ENCODE peak calls at places on chromosomes 1 and 21, in eight cellular contexts. D, Y, V, B, T, R, Z and X are unnamed samples.

GRCh38 chr1:170932236-170932635 is 3.1 kb upstream of the MROH9 start:
- DNase-seq in Y (peak), B (no peak), Z (no peak), V (no peak), T (no peak), D (no peak), R (no peak), X (peak)

GRCh38 chr1:209926045-209926444 is 12.0 kb upstream of the SYT14 start:
- DNase-seq in Y (no peak), R (no peak), D (no peak), T (no peak), Z (no peak), B (no peak), V (no peak), X (no peak)

GRCh38 chr1:39955547-39956539 is 898 bp downstream of the MFSD2A start:
- DNase-seq in V (peak), Y (peak), R (no peak), T (peak), B (peak), Z (peak), D (peak), X (peak)

GRCh38 chr1:41535236-41535720 is 50.8 kb upstream of the EDN2 start:
- DNase-seq in V (no peak), Z (no peak), B (no peak), Y (no peak), D (no peak), T (no peak), R (peak), X (no peak)

GRCh38 chr1:190328361-190328760 is 149.3 kb downstream of the BRINP3 start:
- DNase-seq in D (no peak), V (no peak), B (no peak), T (no peak), Y (no peak), R (no peak), Z (no peak), X (no peak)

GRCh38 chr1:201080135-201080534 is 32.1 kb downstream of the CACNA1S start:
- DNase-seq in R (no peak), B (no peak), Z (no peak), D (no peak), V (no peak), T (no peak), Y (no peak), X (no peak)

GRCh38 chr1:167784876-167785550 is 63.2 kb downstream of the MPZL1 start:
- DNase-seq in T (no peak), D (no peak), V (no peak), Z (no peak), Y (no peak), R (no peak), B (no peak), X (no peak)

GRCh38 chr1:117188268-117189108 is 22.2 kb downstream of the VTCN1 start:
- DNase-seq in B (no peak), R (no peak), Y (no peak), Z (no peak), V (no peak), D (no peak), T (no peak), X (no peak)

GRCh38 chr1:211842518-211842917 is 12.0 kb upstream of the LPGAT1 start:
- DNase-seq in V (no peak), B (no peak), Z (no peak), R (no peak), D (no peak), T (no peak), Y (no peak), X (no peak)

GRCh38 chr1:172980456-172980855 is 70.3 kb downstream of the TNFSF18 start:
- DNase-seq in V (no peak), B (no peak), Y (no peak), T (no peak), Z (no peak), R (no peak), D (no peak), X (no peak)

GRCh38 chr1:24416666-24417391 is 1.2 kb downstream of the NIPAL3 start:
- DNase-seq in R (no peak), T (peak), B (no peak), Y (peak), D (no peak), Z (no peak), V (no peak), X (peak)

GRCh38 chr21:17930102-17930501 is 110.9 kb upstream of the C21orf91 start:
- DNase-seq in T (no peak), Y (no peak), R (no peak), D (no peak), Z (no peak), B (no peak), V (no peak), X (no peak)

GRCh38 chr1:24955161-24955560 is 25.1 kb upstream of the RUNX3 start:
- DNase-seq in Z (no peak), V (no peak), R (no peak), Y (no peak), T (peak), B (no peak), D (no peak), X (peak)

GRCh38 chr1:66758247-66758755 is 6.0 kb downstream of the DYNLT5 start:
- DNase-seq in Y (no peak), V (no peak), B (no peak), R (no peak), D (no peak), Z (no peak), T (peak), X (peak)

GRCh38 chr1:92784051-92784638 is 763 bp downstream of the EVI5 start:
- DNase-seq in V (no peak), B (no peak), T (peak), Y (peak), R (no peak), D (no peak), Z (no peak), X (peak)

GRCh38 chr1:18920931-18921330 is 18.6 kb upstream of the ALDH4A1 start:
- DNase-seq in Z (no peak), B (no peak), T (no peak), V (no peak), R (no peak), Y (no peak), D (no peak), X (no peak)

GRCh38 chr1:183806650-183807049 is 1.7 kb downstream of the RGL1 start:
- DNase-seq in V (no peak), T (no peak), D (no peak), R (no peak), B (no peak), Y (peak), Z (no peak), X (peak)

GRCh38 chr1:197862221-197862620 is 40.2 kb upstream of the C1orf53 start:
- DNase-seq in D (no peak), V (no peak), Z (no peak), Y (no peak), R (no peak), B (no peak), T (no peak), X (no peak)

GRCh38 chr1:159000627-159001026 is 9.1 kb upstream of the IFI16 start:
- DNase-seq in D (no peak), B (no peak), V (peak), Y (peak), T (no peak), R (peak), Z (peak), X (no peak)

GRCh38 chr1:91455334-91455733 is 45.3 kb upstream of the CDC7 start:
- DNase-seq in B (no peak), V (no peak), T (no peak), D (no peak), R (no peak), Y (no peak), Z (no peak), X (no peak)

GRCh38 chr1:169779970-169780369 is 14.7 kb downstream of the METTL18 start:
- DNase-seq in B (no peak), V (no peak), R (no peak), Z (no peak), T (no peak), D (no peak), Y (no peak), X (no peak)

GRCh38 chr1:36962991-36963390 is 71.3 kb downstream of the GRIK3 start:
- DNase-seq in V (no peak), T (no peak), D (no peak), Y (no peak), B (no peak), R (no peak), Z (no peak), X (no peak)
- TF ChIP-seq CTCF in V (no peak), T (no peak), D (no peak), Y (no peak), B (no peak), R (no peak), Z (no peak), X (no peak)

GRCh38 chr1:185813401-185813979 is 79.3 kb downstream of the HMCN1 start:
- DNase-seq in V (no peak), Z (no peak), T (peak), B (no peak), R (no peak), D (no peak), Y (peak), X (peak)
- TF ChIP-seq CTCF in V (peak), Z (no peak), T (peak), B (peak), R (peak), D (peak), Y (peak), X (peak)

DNA sequence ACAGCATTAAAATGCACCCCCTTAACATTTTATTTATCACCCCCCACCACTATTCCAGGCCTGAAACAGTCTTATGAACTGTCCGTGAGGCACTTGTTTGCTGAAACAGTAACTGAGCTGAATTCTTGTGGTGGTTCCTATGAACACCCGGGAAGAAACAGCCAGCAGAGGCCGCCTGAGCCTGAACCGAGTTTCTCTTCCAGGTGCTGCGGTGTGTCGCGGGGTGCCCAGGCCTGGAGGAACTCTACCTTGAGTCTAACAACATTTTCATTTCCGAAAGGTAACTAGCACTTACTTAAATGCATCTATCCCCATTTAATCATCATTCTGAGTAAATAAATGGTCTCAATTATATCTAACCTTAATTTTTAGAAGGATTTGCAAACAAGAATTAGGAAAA is 66.8 kb downstream of the TBCE start:
- DNase-seq in T (no peak), B (no peak), R (no peak), V (no peak), Z (no peak), Y (peak), D (no peak), X (no peak)
- TF ChIP-seq CTCF in T (no peak), B (no peak), R (no peak), V (no peak), Z (no peak), Y (peak), D (no peak), X (no peak)

DNA sequence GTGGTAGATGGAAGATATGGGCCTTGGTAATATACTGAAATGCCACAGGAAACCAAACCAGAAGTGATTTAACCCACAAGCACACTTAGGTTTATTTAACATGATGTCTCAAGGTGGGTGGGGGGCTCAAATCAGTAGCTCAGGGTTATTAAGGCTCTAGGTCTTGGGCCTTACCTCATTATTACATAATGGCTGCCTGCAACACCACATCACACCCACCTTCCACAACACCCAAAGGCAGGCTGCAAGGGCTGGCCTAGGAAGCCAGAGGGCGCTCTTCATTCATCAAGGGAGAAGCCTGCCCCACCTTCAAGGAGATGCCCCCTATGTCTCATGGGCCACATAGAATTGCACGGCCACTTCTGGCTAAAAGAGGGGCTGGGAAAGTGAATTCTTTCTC is 6.0 kb downstream of the TFF1 start:
- DNase-seq in V (no peak), Z (no peak), B (no peak), R (no peak), T (no peak), D (no peak), Y (peak), X (peak)
- TF ChIP-seq CTCF in V (no peak), Z (no peak), B (peak), R (no peak), T (no peak), D (no peak), Y (peak), X (no peak)

GRCh38 chr1:114219247-114219872 is 65.7 kb upstream of the SYT6 start:
- DNase-seq in Y (peak), Z (no peak), B (no peak), D (no peak), T (no peak), R (no peak), V (no peak), X (no peak)

GRCh38 chr1:114214016-114214415 is 60.3 kb upstream of the SYT6 start:
- DNase-seq in Y (no peak), R (no peak), V (no peak), D (no peak), T (no peak), Z (no peak), B (no peak), X (no peak)

GRCh38 chr1:114218397-114219237 is 64.9 kb upstream of the SYT6 start:
- DNase-seq in Z (no peak), R (no peak), D (no peak), T (no peak), B (no peak), V (no peak), Y (no peak), X (no peak)

GRCh38 chr1:114216431-114217173 is 62.9 kb upstream of the SYT6 start:
- DNase-seq in B (no peak), R (no peak), V (no peak), T (no peak), Z (no peak), Y (no peak), D (no peak), X (no peak)

GRCh38 chr1:114215426-114215825 is 61.8 kb upstream of the SYT6 start:
- DNase-seq in R (no peak), D (no peak), T (no peak), Y (no peak), B (no peak), Z (no peak), V (no peak), X (no peak)
- TF ChIP-seq CTCF in R (no peak), D (no peak), T (no peak), Y (no peak), B (no peak), Z (no peak), V (no peak), X (no peak)

GRCh38 chr1:162023547-162024501 is at the start of gene OLFML2B:
- DNase-seq in R (peak), D (peak), T (peak), Z (no peak), V (peak), B (peak), Y (peak), X (peak)

GRCh38 chr1:162021124-162021523 is 2.5 kb downstream of the OLFML2B start:
- DNase-seq in D (no peak), Z (no peak), B (no peak), V (no peak), R (no peak), T (no peak), Y (peak), X (no peak)

GRCh38 chr1:162020145-162020544 is 3.5 kb downstream of the OLFML2B start:
- DNase-seq in T (no peak), V (no peak), Y (no peak), R (no peak), B (no peak), Z (no peak), D (no peak), X (no peak)

GRCh38 chr1:162022626-162023025 is 1.0 kb downstream of the OLFML2B start:
- DNase-seq in R (no peak), T (no peak), B (no peak), Z (no peak), V (no peak), D (no peak), Y (no peak), X (no peak)

DNA sequence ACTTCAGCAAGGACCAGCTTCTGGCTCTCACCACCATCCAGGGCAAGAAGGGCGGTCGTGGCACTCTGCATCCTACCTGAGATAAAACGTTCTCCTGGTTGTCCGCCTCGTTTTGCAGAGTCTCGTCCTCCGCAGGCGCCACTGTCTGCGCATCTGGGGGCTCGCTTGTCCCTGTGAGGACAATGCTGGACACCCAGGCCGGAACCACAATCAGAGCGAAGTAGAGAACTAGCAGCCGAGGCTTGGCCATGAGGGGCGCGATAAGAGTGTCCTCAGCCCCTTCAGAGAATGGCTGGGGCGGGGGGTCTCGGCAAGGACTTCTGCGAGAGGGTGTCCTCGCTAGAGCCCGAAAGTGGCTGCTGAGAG is 505 bp downstream of the OLFML2B start:
- DNase-seq in V (no peak), B (no peak), Y (no peak), R (no peak), Z (no peak), T (no peak), D (no peak), X (no peak)
- TF ChIP-seq CTCF in V (no peak), B (no peak), Y (no peak), R (no peak), Z (no peak), T (no peak), D (no peak), X (no peak)

GRCh38 chr1:162756523-162756922 is 34.0 kb upstream of the HSD17B7 start:
- DNase-seq in V (no peak), D (no peak), B (no peak), R (no peak), Z (no peak), Y (no peak), T (no peak), X (no peak)
- TF ChIP-seq CTCF in V (no peak), D (no peak), B (no peak), R (peak), Z (no peak), Y (peak), T (no peak), X (no peak)

DNA sequence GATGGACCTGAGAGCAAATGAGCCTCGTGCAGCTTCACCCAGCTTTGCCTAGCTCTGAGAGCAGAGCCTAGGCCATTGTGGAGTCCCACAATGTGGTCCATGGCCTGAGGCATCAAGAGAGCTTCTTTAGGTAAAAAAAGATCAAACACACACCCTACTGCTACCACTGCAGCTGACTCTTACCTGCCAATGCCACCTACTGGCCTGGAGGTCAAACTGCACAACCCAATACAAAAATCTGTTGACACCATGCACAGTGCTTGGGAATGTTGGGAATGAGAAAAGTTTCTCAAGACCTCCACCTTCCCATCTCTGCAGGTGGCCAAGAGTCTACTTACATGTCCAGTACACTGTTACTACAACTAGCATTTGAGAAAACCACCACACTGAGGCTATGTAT is 60.6 kb downstream of the UCHL5 start:
- DNase-seq in V (no peak), B (no peak), Y (peak), Z (no peak), R (no peak), D (no peak), T (no peak), X (no peak)
- TF ChIP-seq CTCF in V (no peak), B (peak), Y (peak), Z (no peak), R (peak), D (no peak), T (no peak), X (peak)

GRCh38 chr1:165945911-165946310 is 118.5 kb downstream of the UCK2 start:
- DNase-seq in D (no peak), R (no peak), Y (no peak), V (no peak), B (no peak), T (no peak), Z (no peak), X (no peak)

GRCh38 chr1:165949335-165950130 is 122.1 kb downstream of the UCK2 start:
- DNase-seq in B (peak), T (no peak), R (no peak), Z (no peak), V (peak), Y (peak), D (no peak), X (no peak)

GRCh38 chr1:165942062-165942461 is 114.6 kb downstream of the UCK2 start:
- DNase-seq in Y (no peak), R (no peak), B (no peak), T (no peak), D (no peak), Z (no peak), V (no peak), X (no peak)

GRCh38 chr1:165943198-165943597 is 115.8 kb downstream of the UCK2 start:
- DNase-seq in Z (no peak), V (no peak), T (no peak), D (no peak), R (no peak), Y (peak), B (no peak), X (peak)

DNA sequence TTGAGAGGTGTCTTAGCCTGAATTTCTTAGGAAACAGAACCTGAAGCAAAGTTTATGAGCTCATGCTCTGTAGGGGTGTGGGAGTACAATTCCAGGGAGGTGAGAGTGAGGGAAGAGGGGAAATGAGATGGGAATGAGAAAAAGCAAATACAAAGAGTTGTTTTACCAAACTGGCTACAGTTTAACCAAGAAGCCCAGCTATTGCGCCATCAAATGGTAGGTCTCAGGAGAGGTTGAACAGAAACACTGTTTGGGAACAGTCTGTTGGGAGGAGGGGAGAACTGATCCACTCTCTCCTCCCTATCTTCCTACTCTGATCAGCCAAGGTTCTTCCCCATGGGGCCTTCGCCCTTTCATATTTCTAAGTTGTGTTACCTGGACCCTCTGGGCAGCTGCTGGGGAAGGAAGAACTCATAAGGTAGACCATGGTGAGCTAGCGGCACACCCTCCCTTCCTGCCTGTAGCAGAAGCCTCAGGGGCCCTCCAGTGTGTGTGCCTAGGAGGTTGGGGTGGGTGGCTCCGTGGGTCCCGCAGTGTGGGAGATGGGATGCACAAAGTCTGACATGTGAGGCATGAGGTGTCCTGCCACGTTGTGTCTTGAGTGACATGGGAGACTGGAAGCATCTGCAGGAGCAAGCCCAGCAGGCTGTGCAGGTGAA is 120.5 kb downstream of the UCK2 start:
- DNase-seq in R (no peak), Z (no peak), T (no peak), D (no peak), B (no peak), V (no peak), Y (no peak), X (no peak)
- TF ChIP-seq CTCF in R (no peak), Z (no peak), T (no peak), D (no peak), B (no peak), V (no peak), Y (no peak), X (no peak)